ENCODE peak calls at places on chromosomes 16 and 17, in eight cellular contexts. M is adrenal gland, T is mucosa of descending colon, V is endothelial cell, L is stomach, P is GM23338, U is GM20000, W is fibroblast of mammary gland. G is an unnamed sample.
A peak's percentile ranks its signal among the peaks of the same experiment; 100 is the strongest.

GRCh38 chr16:48250520-48251278 is 3.4 kb upstream of the ABCC11 start:
- DNase-seq in M (no peak), T (no peak), V (no peak), L (no peak), P (no peak), U (no peak), W (no peak), G (no peak)

GRCh38 chr17:35088911-35089845 is 25.7 kb upstream of the RFFL start:
- DNase-seq in M (peak; percentile 89), T (peak; percentile 91), V (peak; percentile 93), L (peak; percentile 94), P (peak; percentile 89), U (peak; percentile 94), W (peak; percentile 65), G (peak; percentile 87)

GRCh38 chr16:65739518-65739917 is 617.7 kb upstream of the CDH11 start:
- DNase-seq in M (no peak), T (no peak), V (no peak), L (no peak), P (no peak), U (no peak), W (no peak), G (no peak)

GRCh38 chr17:44787271-44787940 is 28.6 kb downstream of the ADAM11 start:
- DNase-seq in M (no peak), T (peak; percentile 31), V (no peak), L (no peak), P (no peak), U (no peak), W (no peak), G (no peak)

GRCh38 chr16:73268311-73268997 is 220.5 kb upstream of the ZFHX3 start:
- DNase-seq in M (no peak), T (no peak), V (peak; percentile 11), L (no peak), P (peak; percentile 73), U (no peak), W (no peak), G (no peak)

GRCh38 chr17:56902350-56902749 is 11.5 kb downstream of the TRIM25 start:
- DNase-seq in M (no peak), T (no peak), V (no peak), L (no peak), P (no peak), U (no peak), W (peak; percentile 43), G (no peak)

GRCh38 chr16:24013733-24014645 is 178.2 kb downstream of the PRKCB start:
- DNase-seq in M (no peak), T (peak; percentile 77), V (no peak), L (peak; percentile 31), P (no peak), U (peak; percentile 84), W (no peak), G (peak; percentile 18)

GRCh38 chr16:7182510-7183109 is 150.0 kb upstream of the RBFOX1 start:
- DNase-seq in M (no peak), T (no peak), V (no peak), L (no peak), P (peak; percentile 21), U (no peak), W (no peak), G (no peak)

GRCh38 chr17:51045616-51046526 is 74.8 kb downstream of the SPAG9 start:
- DNase-seq in M (no peak), T (no peak), V (no peak), L (no peak), P (peak; percentile 51), U (no peak), W (peak; percentile 53), G (no peak)

GRCh38 chr17:56319531-56319930 is 166.3 kb downstream of the ANKFN1 start:
- DNase-seq in M (no peak), T (no peak), V (no peak), L (no peak), P (peak; percentile 79), U (peak; percentile 25), W (peak; percentile 84), G (no peak)

GRCh38 chr17:13490906-13491502 is 110.7 kb downstream of the HS3ST3A1 start:
- DNase-seq in M (no peak), T (no peak), V (no peak), L (no peak), P (no peak), U (no peak), W (no peak), G (no peak)

GRCh38 chr17:13484020-13484419 is 117.7 kb downstream of the HS3ST3A1 start:
- DNase-seq in M (no peak), T (no peak), V (no peak), L (no peak), P (no peak), U (no peak), W (peak; percentile 73), G (no peak)

GRCh38 chr17:13490427-13490826 is 111.3 kb downstream of the HS3ST3A1 start:
- DNase-seq in M (no peak), T (no peak), V (no peak), L (no peak), P (peak; percentile 22), U (no peak), W (no peak), G (no peak)

GRCh38 chr17:13480877-13481276 is 120.9 kb downstream of the HS3ST3A1 start:
- DNase-seq in M (no peak), T (no peak), V (no peak), L (no peak), P (peak; percentile 11), U (no peak), W (no peak), G (no peak)

DNA sequence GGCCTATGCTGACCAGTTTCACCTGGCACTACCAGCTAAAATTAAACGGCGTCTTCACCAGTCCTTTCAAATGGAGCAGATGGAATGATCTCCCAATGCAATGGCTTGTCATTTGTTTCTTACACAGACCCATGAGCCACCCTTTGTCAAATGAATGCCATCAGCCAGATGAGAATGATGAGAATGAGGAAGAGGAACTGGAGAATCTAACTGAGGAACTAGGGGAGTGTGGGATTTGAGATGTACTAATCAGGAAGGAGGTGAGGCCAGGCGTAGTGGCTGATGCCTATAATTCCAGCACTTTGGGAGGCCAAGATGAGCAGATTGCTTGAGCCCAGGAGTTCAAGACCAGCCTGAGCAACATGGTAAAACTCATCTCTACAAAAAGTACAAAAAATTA is 116.4 kb downstream of the HS3ST3A1 start:
- DNase-seq in M (no peak), T (no peak), V (no peak), L (no peak), P (no peak), U (no peak), W (no peak), G (no peak)
- TF ChIP-seq CTCF in M (no peak), T (no peak), V (no peak), L (no peak), P (no peak), U (no peak), W (no peak), G (no peak)

DNA sequence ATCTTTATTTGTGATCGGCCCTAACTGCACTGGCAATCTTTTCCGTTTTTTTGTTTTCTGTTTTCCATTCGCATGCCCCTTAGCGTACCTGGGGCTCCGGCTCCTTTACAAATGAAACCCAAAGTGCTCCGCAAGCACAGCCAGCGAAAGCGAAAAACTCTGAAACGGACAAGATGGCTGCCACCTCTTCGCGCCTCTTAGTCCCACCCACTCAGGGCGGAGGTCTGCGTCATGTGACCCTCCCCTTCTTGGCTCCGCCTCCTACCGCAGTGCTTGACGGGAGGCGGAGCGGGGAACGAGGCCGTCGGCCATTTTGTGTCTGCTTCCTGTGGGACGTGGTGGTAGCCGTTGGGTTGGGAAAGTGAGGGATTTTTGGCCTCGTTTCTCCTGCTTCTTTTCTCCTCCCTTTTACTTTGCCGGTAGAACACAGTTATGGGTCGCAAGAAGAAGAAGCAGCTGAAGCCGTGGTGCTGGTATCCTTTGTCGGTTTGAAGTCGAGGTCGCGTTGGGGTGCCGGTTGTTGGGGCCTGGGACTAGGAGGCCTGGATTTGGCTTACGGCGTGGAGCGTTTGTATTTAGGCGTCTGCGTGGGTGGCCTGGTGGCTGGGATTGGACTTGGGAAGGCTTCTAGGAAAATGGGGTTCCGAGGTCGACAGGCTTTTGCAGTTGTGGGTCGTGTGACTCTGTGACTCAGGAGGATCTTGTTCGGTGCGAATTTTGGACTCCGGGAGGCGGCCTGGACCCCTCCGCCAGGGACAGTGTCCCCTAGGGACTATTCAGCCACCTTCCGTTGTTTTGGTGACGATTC is at the start of gene ZNF207:
- DNase-seq in M (peak; percentile 94), T (peak; percentile 97), V (peak; percentile 91), L (peak; percentile 97), P (peak; percentile 99), U (peak; percentile 93), W (peak; percentile 97), G (peak; percentile 91)
- TF ChIP-seq CTCF in M (no peak), T (no peak), V (no peak), L (no peak), P (no peak), U (no peak), W (no peak), G (no peak)

DNA sequence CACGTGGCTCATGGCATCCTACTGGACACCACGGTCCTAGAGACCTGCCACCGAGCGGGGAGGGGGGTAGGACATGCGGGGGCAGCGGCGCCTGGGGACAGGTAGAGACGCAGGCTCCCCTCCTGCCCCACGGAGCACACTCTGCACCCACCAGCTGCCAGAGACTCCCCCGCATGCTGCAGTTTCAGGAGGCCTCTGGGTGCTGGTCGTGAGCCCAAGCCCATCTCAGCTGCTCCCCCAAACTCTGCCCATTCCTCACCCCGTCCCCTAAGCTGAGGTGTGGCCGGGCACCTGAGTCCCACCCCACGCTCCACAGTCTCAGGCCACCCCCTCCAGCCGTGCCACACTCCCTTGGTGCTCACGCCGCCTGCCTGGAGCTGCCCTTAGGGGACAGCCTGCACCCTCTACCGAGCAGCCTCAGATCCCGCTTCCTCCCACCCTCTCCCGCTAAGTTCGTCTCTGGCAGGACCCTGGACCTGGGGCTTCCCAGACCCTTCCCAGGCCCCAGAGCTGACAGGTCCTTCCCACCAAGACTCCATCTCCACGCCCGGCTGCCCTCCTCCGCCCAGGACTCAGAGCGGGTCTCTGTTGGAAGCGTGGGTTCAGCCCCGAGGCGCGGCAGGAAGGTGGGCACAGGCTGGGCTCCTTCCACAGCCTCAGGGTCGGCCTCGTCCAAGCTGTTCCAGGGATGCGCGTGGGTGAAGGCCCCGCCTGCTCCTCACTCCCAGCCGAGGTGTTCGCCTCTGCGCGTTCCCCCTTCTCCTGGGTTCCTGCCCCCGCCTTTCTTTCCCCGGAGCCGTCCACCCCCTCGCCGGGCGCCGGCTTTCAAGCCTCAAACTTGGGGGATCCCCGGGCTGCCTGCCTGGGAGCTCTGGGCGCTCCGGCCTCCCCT is 1.3 kb downstream of the RAB40B start:
- DNase-seq in M (no peak), T (peak; percentile 61), V (no peak), L (peak; percentile 34), P (peak; percentile 51), U (peak; percentile 56), W (no peak), G (no peak)
- TF ChIP-seq CTCF in M (no peak), T (no peak), V (no peak), L (no peak), P (no peak), U (no peak), W (no peak), G (no peak)

DNA sequence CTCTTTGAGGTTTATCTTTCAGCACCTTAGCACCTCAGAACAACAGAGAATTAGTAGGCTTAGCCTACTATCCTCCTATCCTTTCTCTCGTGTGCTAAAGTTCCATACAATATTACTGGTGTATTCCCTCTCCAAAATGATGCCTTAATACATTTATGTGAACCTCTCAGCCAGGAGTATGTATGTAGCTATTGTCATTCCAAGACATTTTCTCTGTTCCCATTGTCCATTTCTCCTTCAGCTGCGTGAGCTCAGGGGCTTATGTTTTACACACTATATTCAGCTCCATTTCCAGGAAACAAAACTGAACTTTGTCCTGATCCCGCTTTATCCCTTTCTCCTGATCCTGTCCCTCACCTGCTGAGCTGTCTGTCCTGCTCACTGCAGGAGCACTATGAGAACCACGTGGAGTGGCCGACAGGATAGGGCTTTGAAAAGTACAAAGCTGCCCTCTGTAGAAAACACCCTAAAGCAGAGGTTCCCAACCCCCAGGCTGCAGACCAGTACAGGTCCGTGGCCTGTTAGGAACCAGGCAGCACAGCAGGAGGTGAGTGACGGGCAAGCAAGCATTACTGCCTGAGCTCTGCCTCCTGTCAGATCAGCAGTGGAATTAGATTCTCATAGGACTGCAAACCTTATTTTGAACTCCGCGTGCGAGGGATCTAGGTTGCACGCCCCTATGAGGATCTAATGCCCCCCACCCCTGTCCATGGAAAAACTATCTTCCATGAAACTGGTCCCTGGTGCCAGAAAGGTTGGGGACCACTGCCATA is 55.7 kb downstream of the CENPV start:
- DNase-seq in M (no peak), T (peak; percentile 59), V (no peak), L (no peak), P (peak; percentile 31), U (no peak), W (no peak), G (no peak)
- TF ChIP-seq CTCF in M (no peak), T (no peak), V (no peak), L (no peak), P (no peak), U (no peak), W (no peak), G (no peak)

G was measured in CD4-positive, alpha-beta T cell.